ENCODE peak calls at places on chromosomes 6 and 20, in four cellular contexts. T, D, K and J are unnamed samples. For H3K27me3, the result is how much of the 10 kb centered on the place peaks cover.

GRCh38 chr6:30591008-30591407 is 19.8 kb downstream of the ABCF1 start:
- DNase-seq in T (peak), K (no peak), D (no peak), J (no peak)

GRCh38 chr6:161001421-161001820 is 9.9 kb downstream of the MAP3K4 start:
- DNase-seq in K (no peak), T (peak), D (no peak), J (no peak)

GRCh38 chr6:72941751-72942150 is 283.5 kb downstream of the KHDC1L start:
- DNase-seq in D (no peak), T (no peak), K (no peak), J (no peak)

GRCh38 chr6:41184761-41185160 is 16.2 kb downstream of the TREML2 start:
- DNase-seq in T (no peak), D (no peak), K (no peak), J (no peak)

GRCh38 chr6:52641826-52642225 is 29.1 kb upstream of the TMEM14A start:
- DNase-seq in T (no peak), K (no peak), D (no peak), J (no peak)

GRCh38 chr20:2874456-2874855 is 1.2 kb downstream of the PTPRA start:
- DNase-seq in K (no peak), D (no peak), T (no peak), J (no peak)

GRCh38 chr6:572596-573265 is 84.2 kb downstream of the HUS1B start:
- DNase-seq in D (no peak), K (no peak), T (no peak), J (no peak)

GRCh38 chr20:53902968-53903651 is 167.3 kb downstream of the BCAS1 start:
- DNase-seq in K (no peak), D (no peak), T (no peak), J (no peak)

GRCh38 chr20:40111282-40111681 is 577.8 kb downstream of the MAFB start:
- DNase-seq in K (no peak), D (no peak), T (no peak), J (no peak)

GRCh38 chr20:14935285-14935684 is 597.9 kb upstream of the FLRT3 start:
- DNase-seq in T (no peak), D (no peak), K (no peak), J (no peak)

GRCh38 chr6:15922510-15923307 is 206.2 kb upstream of the MYLIP start:
- DNase-seq in T (no peak), K (no peak), D (no peak), J (no peak)

GRCh38 chr6:64010010-64010409 is 374.4 kb downstream of the PHF3 start:
- DNase-seq in K (no peak), T (peak), D (no peak), J (no peak)

GRCh38 chr6:161837854-161838253 is 564.0 kb upstream of the AGPAT4 start:
- DNase-seq in D (no peak), T (no peak), K (no peak), J (no peak)

GRCh38 chr6:149694926-149695325 is 23.0 kb downstream of the LATS1 start:
- DNase-seq in D (no peak), K (no peak), T (no peak), J (no peak)

GRCh38 chr6:135180458-135181332 is at the start of gene MYB:
- DNase-seq in K (peak), T (peak), D (peak), J (peak)

GRCh38 chr6:166381733-166382499 is 824 bp downstream of the MPC1 start:
- DNase-seq in K (peak), D (peak), T (peak), J (peak)

GRCh38 chr20:32231847-32232246 is 24.2 kb downstream of the POFUT1 start:
- DNase-seq in K (no peak), T (no peak), D (no peak), J (no peak)

GRCh38 chr6:157539421-157539822 is 158.4 kb downstream of the ZDHHC14 start:
- DNase-seq in K (no peak), T (no peak), D (no peak), J (no peak)

GRCh38 chr6:100462396-100462795 is 2.3 kb downstream of the SIM1 start:
- DNase-seq in T (no peak), D (no peak), K (no peak), J (no peak)

GRCh38 chr6:3609388-3609787 is 142.1 kb downstream of the PXDC1 start:
- DNase-seq in K (no peak), D (peak), T (no peak), J (no peak)

GRCh38 chr6:137873273-137873762 is 6.3 kb downstream of the TNFAIP3 start:
- DNase-seq in T (peak), K (peak), D (no peak), J (peak)

GRCh38 chr20:25587536-25587935 is 2.2 kb upstream of the NINL start:
- DNase-seq in K (no peak), T (no peak), D (no peak), J (no peak)

GRCh38 chr6:11232177-11232967 is at the start of gene NEDD9:
- DNase-seq in D (peak), T (peak), K (peak), J (peak)

GRCh38 chr6:106715922-106716321 is 86.5 kb downstream of the QRSL1 start:
- DNase-seq in T (no peak), K (no peak), D (no peak), J (no peak)

GRCh38 chr20:41002842-41003142 is 25.8 kb upstream of the TOP1 start:
- DNase-seq in K (no peak), T (no peak), D (no peak), J (no peak)

GRCh38 chr6:154932562-154933027 is 62.5 kb upstream of the TIAM2 start:
- DNase-seq in T (no peak), K (no peak), D (no peak), J (no peak)

GRCh38 chr6:797479-798077 is 104.6 kb upstream of the EXOC2 start:
- DNase-seq in T (peak), D (no peak), K (peak), J (peak)

GRCh38 chr6:139473239-139473701 is 98.8 kb upstream of the CITED2 start:
- DNase-seq in D (no peak), T (peak), K (no peak), J (no peak)

GRCh38 chr20:62516345-62516744 is 40.5 kb upstream of the GATA5 start:
- DNase-seq in T (peak), K (no peak), D (no peak), J (no peak)

GRCh38 chr6:3229566-3230274 is 2.3 kb upstream of the TUBB2B start:
- DNase-seq in D (no peak), T (peak), K (no peak), J (no peak)

DNA sequence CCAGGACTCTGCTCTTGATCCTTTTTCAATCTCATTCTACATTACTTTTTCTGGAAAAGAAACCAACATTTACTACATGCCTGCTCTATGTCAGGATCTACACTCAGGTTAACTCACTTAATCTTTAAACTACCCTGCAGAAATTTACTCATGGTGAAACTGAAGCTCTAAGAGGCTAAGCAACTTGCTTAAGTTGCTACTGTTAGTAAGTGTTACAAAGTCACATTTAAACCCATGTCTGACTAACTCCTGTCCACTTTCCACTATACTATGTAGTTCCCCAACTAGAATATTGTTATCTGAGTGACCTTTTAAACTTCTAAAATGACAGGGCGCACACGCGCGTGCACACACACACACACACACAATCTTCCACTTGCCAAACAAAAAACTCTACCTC is 5.0 kb downstream of the CEP162 start:
- DNase-seq in K (no peak), D (no peak), T (no peak), J (no peak)
- H3K27me3 ChIP-seq in K (under half), D (under half), T (under half), J (under half)

GRCh38 chr6:43510827-43511163 is 649 bp upstream of the LRRC73 start:
- DNase-seq in K (no peak), T (no peak), D (no peak), J (peak)

GRCh38 chr6:43508481-43509141 is 1.5 kb downstream of the LRRC73 start:
- DNase-seq in D (no peak), T (no peak), K (no peak), J (no peak)

GRCh38 chr6:43511824-43512415 is 1.8 kb upstream of the LRRC73 start:
- DNase-seq in T (no peak), D (no peak), K (peak), J (no peak)

GRCh38 chr6:43509142-43509983 is 783 bp downstream of the LRRC73 start:
- DNase-seq in D (no peak), K (no peak), T (peak), J (no peak)

DNA sequence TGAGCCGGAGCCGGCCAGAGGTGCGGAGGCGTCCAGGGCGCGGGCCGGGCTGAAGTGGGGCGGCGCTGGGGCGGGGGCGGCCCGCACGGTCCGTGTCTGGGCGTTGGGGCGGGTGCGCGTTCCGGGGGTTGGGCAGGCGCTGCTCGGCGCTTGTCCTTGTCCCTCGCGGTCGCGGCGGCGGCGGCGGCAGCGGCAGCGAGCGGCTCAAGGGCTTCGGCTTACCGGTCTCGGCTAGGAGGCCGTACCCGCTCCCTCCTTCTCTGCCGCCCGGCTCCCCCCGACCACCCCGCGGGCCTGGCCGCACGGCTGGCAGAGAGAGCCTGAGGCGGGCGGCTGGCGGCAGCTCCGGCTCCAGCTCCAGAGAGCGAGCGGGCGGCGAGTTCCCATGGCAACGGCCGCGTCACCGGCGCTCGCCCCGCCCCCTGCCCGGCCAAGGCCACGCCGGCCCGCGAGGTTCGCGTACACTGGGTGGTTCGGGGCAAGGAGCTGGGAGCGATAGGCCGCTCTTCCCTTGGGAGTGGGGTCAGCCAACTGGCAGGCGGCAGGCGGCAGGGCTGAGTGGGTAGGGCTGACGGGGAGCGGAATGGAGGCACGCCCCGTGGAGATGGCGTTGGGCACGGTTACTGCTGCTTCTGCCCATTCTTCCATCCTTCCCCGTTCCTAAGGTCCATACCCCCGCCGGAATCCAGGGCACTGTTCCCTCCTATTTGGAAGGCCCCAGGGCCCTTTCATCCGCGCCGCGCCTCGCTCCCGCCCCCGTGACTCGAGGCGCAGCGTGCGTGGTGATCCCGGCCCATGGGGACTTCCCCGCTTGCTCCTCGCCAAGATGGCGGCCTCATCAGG is at the start of gene LRRC73:
- DNase-seq in D (peak), T (peak), K (peak), J (peak)
- TF ChIP-seq POLR2A in D (no peak), T (peak), K (peak), J (peak)

DNA sequence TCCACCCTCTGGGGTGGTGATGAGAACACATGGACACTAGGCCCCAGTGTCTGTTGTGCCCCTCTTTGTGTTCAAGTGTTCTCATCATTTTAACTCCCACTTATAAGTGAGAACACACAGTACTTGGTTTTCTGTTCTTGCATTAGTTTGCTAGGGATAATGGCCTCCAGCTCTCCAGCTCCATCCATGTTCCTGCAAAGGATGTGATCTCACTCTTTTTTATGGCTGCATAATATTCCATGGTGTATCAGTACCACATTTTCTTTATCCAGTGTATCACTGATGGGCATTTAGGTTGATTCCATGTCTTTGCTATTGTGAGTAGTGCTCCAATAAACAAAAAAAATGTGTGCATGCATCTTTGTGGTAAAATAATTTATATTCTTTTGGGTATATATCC is 67.4 kb downstream of the RWDD2A start:
- DNase-seq in K (no peak), D (no peak), T (no peak), J (no peak)
- H3K27me3 ChIP-seq in K (under half), D (under half), T (under half), J (under half)

GRCh38 chr6:23456396-23456795 is 669.6 kb upstream of the NRSN1 start:
- DNase-seq in T (no peak), K (no peak), D (no peak), J (no peak)
- TF ChIP-seq POLR2A in T (no peak), K (no peak), D (no peak), J (no peak)

DNA sequence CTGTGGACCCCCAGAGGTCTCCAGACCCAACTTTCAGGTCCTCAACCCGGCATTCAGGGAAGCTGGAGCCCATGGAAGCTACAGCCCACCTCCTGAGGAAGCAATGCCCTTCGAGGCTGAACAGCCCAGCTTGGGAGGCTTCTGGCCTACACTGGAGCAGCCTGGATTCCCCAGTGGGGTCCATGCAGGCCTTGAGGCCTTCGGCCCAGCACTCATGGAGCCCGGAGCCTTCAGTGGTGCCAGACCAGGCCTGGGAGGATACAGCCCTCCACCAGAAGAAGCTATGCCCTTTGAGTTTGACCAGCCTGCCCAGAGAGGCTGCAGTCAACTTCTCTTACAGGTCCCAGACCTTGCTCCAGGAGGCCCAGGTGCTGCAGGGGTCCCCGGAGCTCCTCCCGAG is 950 bp downstream of the GNAS start:
- DNase-seq in T (no peak), D (no peak), K (no peak), J (no peak)
- H3K27me3 ChIP-seq in T (under half), D (under half), K (half or more), J (half or more)

GRCh38 chr6:79630883-79631799 is at the start of gene SH3BGRL2:
- DNase-seq in T (peak), D (peak), K (peak), J (peak)
- TF ChIP-seq POLR2A in T (peak), D (no peak), K (peak), J (peak)